ENCODE peak calls at places on chromosomes 5 and 9, in nine cellular contexts. S, R, W, U, G, N, B, I and L are unnamed samples.

GRCh38 chr5:177427919-177428573 is 1.6 kb downstream of the GRK6 start:
- DNase-seq in U (no peak), R (no peak), G (no peak), I (no peak), S (no peak), B (no peak), N (no peak), W (no peak), L (no peak)

GRCh38 chr9:68964102-68964541 is 49.8 kb downstream of the PRKACG start:
- DNase-seq in S (no peak), R (no peak), W (no peak), I (peak), N (no peak), U (no peak), B (no peak), G (no peak), L (no peak)

GRCh38 chr5:103259705-103260355 is 1.3 kb downstream of the MACIR start:
- DNase-seq in W (peak), N (no peak), B (no peak), G (peak), I (peak), S (peak), R (no peak), U (no peak), L (no peak)

GRCh38 chr5:60371065-60371464 is 328.9 kb downstream of the DEPDC1B start:
- DNase-seq in B (no peak), W (no peak), I (no peak), N (no peak), S (no peak), U (no peak), R (no peak), G (no peak), L (no peak)

GRCh38 chr9:95938724-95939123 is 63.2 kb downstream of the ERCC6L2 start:
- DNase-seq in N (no peak), W (no peak), I (no peak), B (no peak), U (no peak), R (no peak), S (no peak), G (no peak), L (no peak)

GRCh38 chr5:142115937-142116614 is 7.5 kb downstream of the NDFIP1 start:
- DNase-seq in S (no peak), U (no peak), R (no peak), N (no peak), I (no peak), G (peak), W (peak), B (no peak), L (no peak)

GRCh38 chr9:116144038-116144437 is 9.6 kb upstream of the PAPPA start:
- DNase-seq in W (no peak), I (no peak), U (no peak), B (no peak), G (no peak), R (no peak), S (no peak), N (no peak), L (no peak)

GRCh38 chr9:86766912-86767311 is 180.4 kb downstream of the GAS1 start:
- DNase-seq in W (peak), G (peak), N (no peak), S (peak), B (no peak), U (no peak), R (peak), I (peak), L (peak)

GRCh38 chr5:149185067-149185466 is 43.8 kb downstream of the ABLIM3 start:
- DNase-seq in W (no peak), B (no peak), U (no peak), G (no peak), S (no peak), I (no peak), R (no peak), N (no peak), L (no peak)

GRCh38 chr5:751496-751895 is 33.0 kb downstream of the ZDHHC11B start:
- DNase-seq in G (no peak), S (no peak), I (no peak), W (no peak), B (no peak), R (no peak), U (peak), N (no peak), L (no peak)

GRCh38 chr5:50963647-50964584 is 297.5 kb downstream of the PARP8 start:
- DNase-seq in G (no peak), R (no peak), I (no peak), S (no peak), U (peak), B (no peak), N (no peak), W (no peak), L (peak)
- H3K4me3 ChIP-seq in G (peak), R (no peak), I (peak), S (no peak), U (peak), B (peak), N (peak), W (peak), L (peak)

GRCh38 chr5:172322028-172322965 is 38.7 kb upstream of the UBTD2 start:
- DNase-seq in G (no peak), N (no peak), W (no peak), I (peak), S (peak), U (no peak), B (no peak), R (no peak), L (no peak)
- H3K4me3 ChIP-seq in G (no peak), N (no peak), W (no peak), I (no peak), S (no peak), U (no peak), B (no peak), R (no peak), L (no peak)

DNA sequence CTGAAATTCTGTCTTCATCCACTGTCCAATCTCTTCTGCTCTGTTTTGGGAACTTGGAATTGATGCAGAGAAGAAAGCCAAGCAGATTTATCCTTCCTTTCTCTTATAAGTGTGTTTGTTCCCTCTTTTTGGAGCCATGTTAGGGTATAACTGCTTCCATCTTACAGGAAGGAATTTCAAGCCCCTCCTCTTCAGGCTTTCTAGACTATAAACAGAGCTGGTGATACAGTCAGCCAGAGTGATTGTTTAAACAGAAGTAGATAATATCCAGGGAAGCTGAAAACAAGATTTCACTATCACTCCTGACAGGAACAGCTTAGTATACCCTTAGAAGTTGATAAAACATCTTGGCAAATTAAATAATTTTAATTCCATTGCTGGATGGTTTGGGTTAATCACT is 102.1 kb upstream of the DMRT1 start:
- DNase-seq in N (no peak), R (no peak), G (no peak), S (no peak), B (no peak), U (no peak), I (no peak), W (no peak), L (no peak)
- H3K4me3 ChIP-seq in N (no peak), R (no peak), G (no peak), S (no peak), B (no peak), U (no peak), I (no peak), W (no peak), L (no peak)

GRCh38 chr9:131880828-131881227 is 141.0 kb upstream of the RAPGEF1 start:
- DNase-seq in R (no peak), I (no peak), B (no peak), G (no peak), S (no peak), U (no peak), N (no peak), W (no peak), L (peak)
- H3K4me3 ChIP-seq in R (no peak), I (no peak), B (no peak), G (no peak), S (no peak), U (no peak), N (no peak), W (no peak), L (no peak)

DNA sequence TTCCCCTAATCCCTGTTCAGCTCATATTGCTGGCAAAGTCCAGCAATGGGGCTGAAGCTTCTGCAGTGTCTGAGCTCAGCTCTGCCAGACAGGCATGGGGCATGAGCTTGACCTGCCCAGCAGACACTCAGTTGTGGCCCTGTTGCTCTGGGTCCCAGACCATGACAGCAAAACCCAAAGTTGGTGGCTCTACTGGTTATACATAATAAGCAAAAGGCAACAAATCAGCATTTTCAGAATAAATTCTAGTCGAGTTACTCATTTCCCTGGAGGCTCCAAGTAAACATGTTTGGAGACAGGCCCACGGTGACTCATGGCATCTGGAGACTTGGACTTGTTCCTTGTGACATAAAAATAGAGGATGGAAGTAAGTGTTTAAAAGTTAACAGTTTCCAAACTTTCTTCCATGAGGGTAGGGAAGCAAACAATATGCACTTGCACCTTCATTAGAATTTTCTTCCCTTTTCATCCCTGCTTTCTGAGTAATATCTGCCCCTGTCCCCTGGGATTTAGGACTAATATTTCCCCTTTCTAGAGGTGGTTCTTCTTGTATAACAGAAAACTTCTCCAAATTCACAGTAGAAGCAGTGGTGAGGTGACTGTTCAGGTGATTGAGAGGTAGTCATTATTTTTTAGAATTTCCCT is 60.1 kb upstream of the SLC2A8 start:
- DNase-seq in S (peak), G (peak), W (peak), R (peak), I (peak), N (no peak), U (no peak), B (peak), L (no peak)
- H3K4me3 ChIP-seq in S (no peak), G (no peak), W (no peak), R (peak), I (no peak), N (no peak), U (no peak), B (no peak), L (no peak)

DNA sequence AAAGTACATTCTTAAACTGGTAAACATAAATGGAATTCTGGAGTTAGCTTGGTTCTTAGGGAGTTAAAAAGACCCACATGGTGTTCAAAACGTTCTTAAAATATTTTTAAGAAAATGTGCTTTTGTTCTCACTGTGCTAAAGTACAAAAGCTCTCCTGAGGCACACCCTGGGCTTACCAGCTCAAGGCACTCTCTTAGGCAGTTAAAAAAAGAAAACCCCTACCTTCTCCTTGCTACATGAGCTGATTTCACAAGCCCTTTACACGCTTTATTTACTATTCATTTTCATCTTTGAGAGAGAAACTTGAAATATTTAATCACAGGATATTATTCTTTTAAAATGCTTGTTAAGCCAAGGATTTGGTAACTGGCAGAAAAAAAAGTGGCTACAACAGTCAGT is 723.3 kb upstream of the GRAMD2B start:
- DNase-seq in U (no peak), I (no peak), B (no peak), W (peak), G (no peak), N (no peak), S (no peak), R (no peak), L (no peak)
- H3K4me3 ChIP-seq in U (no peak), I (no peak), B (no peak), W (no peak), G (no peak), N (no peak), S (no peak), R (no peak), L (no peak)